ENCODE peak calls at places on chromosomes 3 and 15, in nine cellular contexts. F, B, Z, Y, K, N, T, P and X are unnamed samples.

GRCh38 chr3:157354722-157355121 is 81.9 kb upstream of the PTX3 start:
- DNase-seq in Z (no peak), T (no peak), B (peak; percentile 72), P (no peak), N (no peak), Y (no peak), K (no peak), F (no peak), X (no peak)

GRCh38 chr3:48561045-48561736 is 2.4 kb downstream of the UCN2 start:
- DNase-seq in P (no peak), T (peak; percentile 89), B (peak; percentile 81), Y (peak; percentile 83), Z (peak; percentile 27), N (peak; percentile 96), F (peak; percentile 90), K (peak; percentile 43), X (no peak)

GRCh38 chr3:194140520-194141414 is 4.8 kb downstream of the HES1 start:
- DNase-seq in Z (no peak), Y (peak; percentile 77), N (no peak), F (peak; percentile 90), B (peak; percentile 89), T (peak; percentile 74), P (no peak), K (peak; percentile 71), X (no peak)

GRCh38 chr3:111861396-111861795 is 2.3 kb downstream of the PHLDB2 start:
- DNase-seq in K (no peak), Z (no peak), T (no peak), P (no peak), Y (peak; percentile 40), N (no peak), F (no peak), B (peak; percentile 39), X (no peak)

GRCh38 chr15:34644061-34644460 is 60.6 kb upstream of the GOLGA8B start:
- DNase-seq in K (no peak), Y (no peak), F (no peak), N (no peak), Z (no peak), P (no peak), B (peak; percentile 99), T (no peak), X (no peak)

GRCh38 chr3:127291114-127291513 is 3.3 kb upstream of the PRR20G start:
- DNase-seq in K (no peak), N (no peak), T (no peak), Y (no peak), P (no peak), F (no peak), B (no peak), Z (no peak), X (no peak)

GRCh38 chr3:170324962-170325361 is 32.6 kb upstream of the SKIL start:
- DNase-seq in Y (no peak), N (no peak), B (no peak), K (no peak), F (no peak), T (no peak), P (no peak), Z (no peak), X (no peak)

GRCh38 chr3:164018500-164018899 is 1059.8 kb downstream of the SI start:
- DNase-seq in Y (no peak), T (no peak), F (no peak), K (no peak), B (no peak), N (no peak), Z (no peak), P (no peak), X (no peak)

GRCh38 chr15:85709250-85709649 is 85.5 kb downstream of the KLHL25 start:
- DNase-seq in F (no peak), N (no peak), P (no peak), K (no peak), B (no peak), Y (no peak), T (no peak), Z (no peak), X (no peak)

GRCh38 chr15:31349233-31350141 is 22.9 kb downstream of the KLF13 start:
- DNase-seq in Z (no peak), F (peak; percentile 61), P (peak; percentile 38), B (no peak), N (no peak), T (no peak), K (no peak), Y (peak; percentile 20), X (no peak)

GRCh38 chr15:31350771-31351170 is 24.1 kb downstream of the KLF13 start:
- DNase-seq in P (no peak), N (no peak), T (no peak), Y (peak; percentile 16), K (no peak), B (no peak), Z (no peak), F (no peak), X (no peak)

GRCh38 chr15:31352283-31352880 is 25.7 kb downstream of the KLF13 start:
- DNase-seq in Y (peak; percentile 90), F (peak; percentile 74), Z (no peak), N (peak; percentile 24), T (no peak), B (no peak), P (no peak), K (peak; percentile 96), X (no peak)

GRCh38 chr15:31353931-31354330 is 27.3 kb downstream of the KLF13 start:
- DNase-seq in Z (no peak), T (no peak), N (no peak), F (no peak), B (no peak), Y (peak; percentile 91), K (peak; percentile 42), P (no peak), X (no peak)

GRCh38 chr15:31352911-31353811 is 26.5 kb downstream of the KLF13 start:
- DNase-seq in T (peak; percentile 90), Y (peak; percentile 89), B (peak; percentile 87), Z (no peak), P (peak; percentile 71), N (peak; percentile 22), F (no peak), K (peak; percentile 70), X (peak; percentile 58)
- H3K4me3 ChIP-seq in T (peak overlapping the region; percentile 28), Y (peak overlapping the region; percentile 9), B (no peak overlapping the region), Z (no peak overlapping the region), P (peak overlapping the region; percentile 33), N (no peak overlapping the region), F (peak overlapping the region; percentile 32), K (no peak overlapping the region), X (peak overlapping the region; percentile 21)

GRCh38 chr15:64894395-64895056 is 17.2 kb upstream of the ANKDD1A start:
- DNase-seq in N (no peak), Z (no peak), K (no peak), T (no peak), B (no peak), F (peak; percentile 90), Y (no peak), P (peak; percentile 95), X (peak; percentile 61)
- H3K4me3 ChIP-seq in N (no peak overlapping the region), Z (peak overlapping the region; percentile 9), K (no peak overlapping the region), T (peak overlapping the region; percentile 45), B (peak overlapping the region; percentile 30), F (peak overlapping the region; percentile 45), Y (peak overlapping the region; percentile 38), P (peak overlapping the region; percentile 75), X (peak overlapping the region; percentile 60)

DNA sequence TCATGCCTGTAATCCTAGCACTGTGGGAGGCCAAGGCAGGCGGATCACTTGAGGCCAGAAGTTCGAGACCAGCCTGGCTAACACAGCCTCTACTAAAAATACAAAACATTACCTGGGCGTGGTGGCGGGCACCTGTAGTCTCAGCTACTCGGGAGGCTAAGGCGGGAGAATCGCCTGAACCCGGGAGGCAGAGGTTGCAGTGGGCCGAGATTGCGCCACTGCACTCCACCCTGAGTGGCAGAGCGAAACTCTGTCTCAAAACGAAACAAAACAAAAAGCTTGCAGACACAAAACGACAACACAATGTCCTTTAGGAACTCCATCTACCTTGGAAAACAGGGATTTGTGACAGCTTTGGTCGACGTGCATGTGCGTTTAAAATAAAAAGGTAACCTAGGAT is 716 bp upstream of the KLHL24 start:
- DNase-seq in B (no peak), P (no peak), Y (no peak), T (no peak), Z (no peak), F (no peak), K (no peak), N (no peak), X (no peak)
- H3K4me3 ChIP-seq in B (no peak overlapping the region), P (peak overlapping the region; percentile 94), Y (peak overlapping the region; percentile 92), T (peak overlapping the region; percentile 90), Z (peak overlapping the region; percentile 100), F (peak overlapping the region; percentile 87), K (peak overlapping the region; percentile 83), N (peak overlapping the region; percentile 92), X (peak overlapping the region; percentile 83)

GRCh38 chr3:165837058-165837525 is at the start of gene BCHE:
- DNase-seq in F (no peak), B (peak; percentile 78), P (no peak), K (peak; percentile 67), T (no peak), N (no peak), Y (peak; percentile 31), Z (no peak), X (peak; percentile 47)
- H3K4me3 ChIP-seq in F (peak within 1 kb of the TSS; percentile 42), B (peak within 1 kb of the TSS; percentile 51), P (no peak within 1 kb of the TSS), K (no peak within 1 kb of the TSS), T (no peak within 1 kb of the TSS), N (no peak within 1 kb of the TSS), Y (peak within 1 kb of the TSS; percentile 36), Z (peak within 1 kb of the TSS; percentile 27), X (peak within 1 kb of the TSS; percentile 32)

DNA sequence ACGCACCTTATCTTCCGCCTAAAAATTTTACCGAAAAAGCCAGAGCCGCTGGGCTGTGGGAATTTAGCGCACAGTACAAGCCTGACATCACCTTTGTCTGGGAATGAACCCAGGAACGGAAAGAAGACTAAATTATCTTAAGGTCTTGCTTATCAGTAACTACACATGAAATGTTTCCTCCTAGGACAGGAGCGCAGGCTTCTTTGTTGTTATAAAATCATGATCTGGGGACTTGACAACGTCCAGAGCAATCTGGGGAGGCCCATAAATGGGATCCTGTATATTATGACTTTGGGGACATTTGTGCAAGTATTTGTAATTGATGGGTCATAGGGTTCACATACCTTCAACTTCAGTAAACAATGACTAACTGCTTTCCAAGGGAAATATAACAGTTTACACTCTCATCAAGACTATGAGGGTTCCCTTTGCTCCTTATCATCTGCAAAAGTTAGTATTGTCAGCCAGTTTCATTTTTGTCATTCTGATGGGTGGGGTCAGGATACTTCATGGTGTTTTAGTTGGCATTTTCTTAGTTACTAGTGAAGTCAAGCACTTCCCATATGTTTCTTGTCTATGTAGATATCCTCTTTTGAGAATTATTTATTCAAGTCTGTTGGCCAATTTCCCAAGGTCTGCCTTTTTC is 213.9 kb upstream of the PFN2 start:
- DNase-seq in Z (no peak), F (no peak), T (no peak), Y (no peak), N (no peak), B (peak; percentile 10), K (no peak), P (no peak), X (no peak)
- H3K4me3 ChIP-seq in Z (no peak overlapping the region), F (peak overlapping the region; percentile 67), T (peak overlapping the region; percentile 41), Y (peak overlapping the region; percentile 44), N (no peak overlapping the region), B (peak overlapping the region; percentile 61), K (no peak overlapping the region), P (no peak overlapping the region), X (peak overlapping the region; percentile 41)

GRCh38 chr3:73600293-73600938 is 24.3 kb downstream of the PDZRN3 start:
- DNase-seq in F (no peak), B (peak; percentile 78), K (no peak), N (no peak), T (no peak), Y (no peak), Z (no peak), P (no peak), X (no peak)
- H3K4me3 ChIP-seq in F (no peak overlapping the region), B (no peak overlapping the region), K (no peak overlapping the region), N (no peak overlapping the region), T (no peak overlapping the region), Y (no peak overlapping the region), Z (no peak overlapping the region), P (no peak overlapping the region), X (no peak overlapping the region)

GRCh38 chr15:92829875-92830274 is 70.2 kb upstream of the CHD2 start:
- DNase-seq in N (no peak), K (no peak), Z (no peak), F (no peak), T (no peak), P (no peak), Y (no peak), B (no peak), X (no peak)
- H3K4me3 ChIP-seq in N (no peak overlapping the region), K (no peak overlapping the region), Z (no peak overlapping the region), F (no peak overlapping the region), T (no peak overlapping the region), P (no peak overlapping the region), Y (no peak overlapping the region), B (no peak overlapping the region), X (no peak overlapping the region)